ENCODE peak calls at places on chromosomes 13 and 19, in six cellular contexts. One of them, this sample, is unnamed.
A peak's percentile ranks its signal among the peaks of the same experiment; 100 is the strongest.

GRCh38 chr13:75418997-75419396 is 63.0 kb downstream of the TBC1D4 start:
- DNase-seq in MM.1S: no peak
- DNase-seq in cardiac muscle cell: peak; percentile 71
- DNase-seq in endothelial cell of umbilical vein: no peak
- DNase-seq in uterus: no peak
- DNase-seq in ascending aorta: no peak
- DNase-seq in this sample: no peak

GRCh38 chr13:24618219-24618955 is 61.8 kb upstream of the ATP12A start:
- DNase-seq in MM.1S: no peak
- DNase-seq in ascending aorta: peak; percentile 19
- DNase-seq in cardiac muscle cell: no peak
- DNase-seq in endothelial cell of umbilical vein: no peak
- DNase-seq in uterus: no peak
- DNase-seq in this sample: no peak

GRCh38 chr19:4375164-4375619 is 25.2 kb downstream of the SH3GL1 start:
- DNase-seq in uterus: no peak
- DNase-seq in cardiac muscle cell: no peak
- DNase-seq in ascending aorta: no peak
- DNase-seq in endothelial cell of umbilical vein: no peak
- DNase-seq in MM.1S: no peak
- DNase-seq in this sample: peak; percentile 96

GRCh38 chr19:7860166-7860901 is 13.9 kb downstream of the PRR36 start:
- DNase-seq in endothelial cell of umbilical vein: no peak
- DNase-seq in ascending aorta: no peak
- DNase-seq in MM.1S: no peak
- DNase-seq in uterus: no peak
- DNase-seq in cardiac muscle cell: no peak
- DNase-seq in this sample: no peak

GRCh38 chr19:28710278-28710677 is 502.7 kb downstream of the UQCRFS1 start:
- DNase-seq in ascending aorta: no peak
- DNase-seq in cardiac muscle cell: peak; percentile 82
- DNase-seq in uterus: no peak
- DNase-seq in endothelial cell of umbilical vein: peak; percentile 54
- DNase-seq in MM.1S: peak; percentile 79
- DNase-seq in this sample: no peak

GRCh38 chr13:59906413-59907027 is 257.2 kb downstream of the DIAPH3 start:
- DNase-seq in endothelial cell of umbilical vein: peak; percentile 47
- DNase-seq in ascending aorta: no peak
- DNase-seq in MM.1S: peak; percentile 19
- DNase-seq in cardiac muscle cell: peak; percentile 68
- DNase-seq in uterus: no peak
- DNase-seq in this sample: no peak

GRCh38 chr19:38666662-38667448 is 19.4 kb downstream of the ACTN4 start:
- DNase-seq in endothelial cell of umbilical vein: peak; percentile 90
- DNase-seq in cardiac muscle cell: peak; percentile 75
- DNase-seq in ascending aorta: no peak
- DNase-seq in MM.1S: no peak
- DNase-seq in uterus: no peak
- DNase-seq in this sample: no peak

GRCh38 chr19:43618921-43619261 is 538 bp downstream of the ZNF428 start:
- DNase-seq in endothelial cell of umbilical vein: peak; percentile 74
- DNase-seq in ascending aorta: no peak
- DNase-seq in MM.1S: peak; percentile 61
- DNase-seq in uterus: no peak
- DNase-seq in cardiac muscle cell: peak; percentile 47
- DNase-seq in this sample: no peak

GRCh38 chr13:51222510-51223283 is 499 bp downstream of the FAM124A start:
- DNase-seq in MM.1S: no peak
- DNase-seq in ascending aorta: no peak
- DNase-seq in endothelial cell of umbilical vein: peak; percentile 36
- DNase-seq in uterus: no peak
- DNase-seq in cardiac muscle cell: no peak
- DNase-seq in this sample: peak; percentile 29

GRCh38 chr19:49020931-49021895 is 2.9 kb downstream of the CGB3 start:
- DNase-seq in endothelial cell of umbilical vein: no peak
- DNase-seq in MM.1S: no peak
- DNase-seq in ascending aorta: no peak
- DNase-seq in uterus: no peak
- DNase-seq in cardiac muscle cell: no peak
- DNase-seq in this sample: no peak

GRCh38 chr13:43303040-43303729 is 279.8 kb downstream of the DNAJC15 start:
- DNase-seq in ascending aorta: no peak
- DNase-seq in MM.1S: peak; percentile 54
- DNase-seq in endothelial cell of umbilical vein: peak; percentile 73
- DNase-seq in uterus: peak; percentile 24
- DNase-seq in cardiac muscle cell: peak; percentile 83
- DNase-seq in this sample: peak; percentile 72

GRCh38 chr13:73092831-73093230 is 34.0 kb downstream of the KLF5 start:
- DNase-seq in endothelial cell of umbilical vein: no peak
- DNase-seq in ascending aorta: no peak
- DNase-seq in MM.1S: peak; percentile 83
- DNase-seq in uterus: no peak
- DNase-seq in cardiac muscle cell: no peak
- DNase-seq in this sample: no peak

GRCh38 chr19:47124937-47125668 is 5.5 kb upstream of the SAE1 start:
- DNase-seq in uterus: no peak
- DNase-seq in MM.1S: peak; percentile 55
- DNase-seq in cardiac muscle cell: peak; percentile 82
- DNase-seq in ascending aorta: no peak
- DNase-seq in endothelial cell of umbilical vein: peak; percentile 74
- DNase-seq in this sample: peak; percentile 66

GRCh38 chr19:31943778-31944177 is 401.6 kb upstream of the ZNF507 start:
- DNase-seq in uterus: no peak
- DNase-seq in cardiac muscle cell: no peak
- DNase-seq in ascending aorta: no peak
- DNase-seq in endothelial cell of umbilical vein: no peak
- DNase-seq in MM.1S: no peak
- DNase-seq in this sample: no peak

GRCh38 chr19:58544591-58545285 is 874 bp downstream of the TRIM28 start:
- DNase-seq in MM.1S: peak; percentile 64
- DNase-seq in uterus: peak; percentile 36
- DNase-seq in cardiac muscle cell: peak; percentile 66
- DNase-seq in endothelial cell of umbilical vein: peak; percentile 37
- DNase-seq in ascending aorta: no peak
- DNase-seq in this sample: no peak

GRCh38 chr13:81017525-81018152 is 676.7 kb upstream of the SPRY2 start:
- DNase-seq in MM.1S: peak; percentile 68
- DNase-seq in cardiac muscle cell: peak; percentile 70
- DNase-seq in uterus: no peak
- DNase-seq in ascending aorta: no peak
- DNase-seq in endothelial cell of umbilical vein: peak; percentile 57
- DNase-seq in this sample: no peak

GRCh38 chr13:44058586-44059238 is 179.0 kb downstream of the LACC1 start:
- DNase-seq in cardiac muscle cell: no peak
- DNase-seq in endothelial cell of umbilical vein: peak; percentile 80
- DNase-seq in uterus: no peak
- DNase-seq in MM.1S: no peak
- DNase-seq in ascending aorta: no peak
- DNase-seq in this sample: no peak

GRCh38 chr19:20077791-20078463 is at the start of gene ZNF90:
- DNase-seq in uterus: peak; percentile 98
- DNase-seq in endothelial cell of umbilical vein: peak; percentile 67
- DNase-seq in MM.1S: peak; percentile 22
- DNase-seq in ascending aorta: peak; percentile 92
- DNase-seq in cardiac muscle cell: peak; percentile 99
- DNase-seq in this sample: peak; percentile 91

GRCh38 chr13:33678906-33679657 is 138.9 kb upstream of the RFC3 start:
- DNase-seq in uterus: peak; percentile 39
- DNase-seq in ascending aorta: peak; percentile 16
- DNase-seq in cardiac muscle cell: peak; percentile 94
- DNase-seq in MM.1S: peak; percentile 88
- DNase-seq in endothelial cell of umbilical vein: peak; percentile 95
- DNase-seq in this sample: peak; percentile 86

GRCh38 chr13:44302233-44302632 is 71.4 kb upstream of the SERP2 start:
- DNase-seq in uterus: no peak
- DNase-seq in endothelial cell of umbilical vein: no peak
- DNase-seq in cardiac muscle cell: peak; percentile 48
- DNase-seq in ascending aorta: no peak
- DNase-seq in MM.1S: no peak
- DNase-seq in this sample: no peak

GRCh38 chr19:54448774-54449700 is at the start of gene LENG8:
- DNase-seq in endothelial cell of umbilical vein: peak; percentile 99
- DNase-seq in uterus: peak; percentile 97
- DNase-seq in ascending aorta: peak; percentile 92
- DNase-seq in cardiac muscle cell: peak; percentile 99
- DNase-seq in MM.1S: peak; percentile 98
- DNase-seq in this sample: peak; percentile 97
- TF ChIP-seq CTCF in endothelial cell of umbilical vein: no peak
- TF ChIP-seq CTCF in uterus: no peak
- TF ChIP-seq CTCF in ascending aorta: no peak
- TF ChIP-seq CTCF in cardiac muscle cell: no peak
- TF ChIP-seq CTCF in MM.1S: no peak
- TF ChIP-seq CTCF in this sample: no peak

GRCh38 chr19:13165091-13165997 is 15.1 kb downstream of the IER2 start:
- DNase-seq in ascending aorta: no peak
- DNase-seq in endothelial cell of umbilical vein: peak; percentile 55
- DNase-seq in MM.1S: no peak
- DNase-seq in uterus: no peak
- DNase-seq in cardiac muscle cell: peak; percentile 47
- DNase-seq in this sample: peak; percentile 25

GRCh38 chr19:13160557-13160956 is 10.3 kb downstream of the IER2 start:
- DNase-seq in endothelial cell of umbilical vein: no peak
- DNase-seq in cardiac muscle cell: peak; percentile 33
- DNase-seq in MM.1S: no peak
- DNase-seq in ascending aorta: no peak
- DNase-seq in uterus: no peak
- DNase-seq in this sample: no peak

GRCh38 chr19:13162749-13163608 is 12.8 kb downstream of the IER2 start:
- DNase-seq in endothelial cell of umbilical vein: peak; percentile 97
- DNase-seq in cardiac muscle cell: peak; percentile 99
- DNase-seq in ascending aorta: peak; percentile 91
- DNase-seq in uterus: peak; percentile 98
- DNase-seq in MM.1S: peak; percentile 56
- DNase-seq in this sample: peak; percentile 99

GRCh38 chr19:13164370-13165090 is 14.3 kb downstream of the IER2 start:
- DNase-seq in cardiac muscle cell: peak; percentile 96
- DNase-seq in ascending aorta: no peak
- DNase-seq in uterus: peak; percentile 64
- DNase-seq in MM.1S: no peak
- DNase-seq in endothelial cell of umbilical vein: peak; percentile 89
- DNase-seq in this sample: peak; percentile 92

DNA sequence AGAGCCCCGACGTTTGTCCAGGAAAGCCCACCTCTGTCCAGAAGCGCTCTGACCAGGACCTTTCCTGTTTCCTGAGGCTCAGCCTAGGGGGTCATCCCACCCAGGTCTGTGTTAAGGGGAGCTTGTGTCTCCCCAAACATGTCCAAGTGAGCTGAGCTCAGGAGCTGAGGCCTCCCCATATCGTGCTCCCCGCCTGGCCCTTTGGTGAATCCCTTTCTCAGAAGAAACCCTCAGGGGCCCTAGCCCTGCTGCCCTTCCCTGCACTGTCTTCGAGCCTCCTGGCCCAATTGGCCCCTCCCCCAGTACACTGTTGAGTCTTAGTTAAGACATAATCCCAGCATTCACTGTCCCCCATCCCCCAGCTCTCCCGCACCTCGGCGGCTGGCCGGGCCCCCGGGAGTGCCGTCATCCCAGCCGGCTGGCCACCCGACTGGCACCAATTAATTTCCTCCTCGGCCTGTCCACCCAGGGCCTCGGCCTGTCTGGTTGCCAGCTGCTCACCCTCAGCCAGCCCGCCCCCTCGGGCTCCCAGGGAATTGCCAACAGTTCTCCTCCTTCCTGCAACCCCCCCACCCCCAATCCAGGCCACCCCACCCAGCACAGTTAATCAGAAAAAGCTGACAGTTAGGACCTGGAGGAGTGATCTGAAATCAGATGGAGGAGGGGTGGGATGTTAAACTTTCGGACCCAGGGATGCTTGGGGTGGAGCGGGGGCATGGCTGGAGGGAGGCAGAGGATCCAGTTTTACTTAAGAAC is 13.6 kb downstream of the IER2 start:
- DNase-seq in MM.1S: no peak
- DNase-seq in uterus: peak; percentile 88
- DNase-seq in cardiac muscle cell: peak; percentile 95
- DNase-seq in ascending aorta: peak; percentile 55
- DNase-seq in endothelial cell of umbilical vein: peak; percentile 67
- DNase-seq in this sample: peak; percentile 80
- H3K4me1 ChIP-seq in MM.1S: peaks cover 24% of the 10 kb centered on the region
- H3K4me1 ChIP-seq in uterus: peaks cover 5% of the 10 kb centered on the region
- H3K4me1 ChIP-seq in cardiac muscle cell: peaks cover 21% of the 10 kb centered on the region
- H3K4me1 ChIP-seq in ascending aorta: peaks cover 11% of the 10 kb centered on the region
- H3K4me1 ChIP-seq in endothelial cell of umbilical vein: peaks cover 46% of the 10 kb centered on the region
- H3K4me1 ChIP-seq in this sample: peaks cover 44% of the 10 kb centered on the region

GRCh38 chr19:1490311-1491113 is at the start of gene PCSK4:
- DNase-seq in uterus: peak; percentile 100
- DNase-seq in ascending aorta: peak; percentile 95
- DNase-seq in endothelial cell of umbilical vein: peak; percentile 99
- DNase-seq in MM.1S: peak; percentile 98
- DNase-seq in cardiac muscle cell: peak; percentile 99
- DNase-seq in this sample: peak; percentile 99

GRCh38 chr19:1491114-1491848 is at the start of gene REEP6:
- DNase-seq in cardiac muscle cell: no peak
- DNase-seq in ascending aorta: no peak
- DNase-seq in endothelial cell of umbilical vein: no peak
- DNase-seq in MM.1S: no peak
- DNase-seq in uterus: no peak
- DNase-seq in this sample: no peak

GRCh38 chr19:1494115-1494815 is 3.3 kb downstream of the REEP6 start:
- DNase-seq in ascending aorta: no peak
- DNase-seq in uterus: no peak
- DNase-seq in cardiac muscle cell: no peak
- DNase-seq in endothelial cell of umbilical vein: no peak
- DNase-seq in MM.1S: no peak
- DNase-seq in this sample: no peak

GRCh38 chr19:1491849-1492170 is 829 bp downstream of the REEP6 start:
- DNase-seq in MM.1S: no peak
- DNase-seq in cardiac muscle cell: no peak
- DNase-seq in endothelial cell of umbilical vein: no peak
- DNase-seq in uterus: no peak
- DNase-seq in ascending aorta: no peak
- DNase-seq in this sample: no peak

GRCh38 chr19:1492474-1493006 is 1.6 kb downstream of the REEP6 start:
- DNase-seq in ascending aorta: no peak
- DNase-seq in uterus: no peak
- DNase-seq in endothelial cell of umbilical vein: no peak
- DNase-seq in MM.1S: no peak
- DNase-seq in cardiac muscle cell: no peak
- DNase-seq in this sample: no peak
- TF ChIP-seq CTCF in ascending aorta: no peak
- TF ChIP-seq CTCF in uterus: no peak
- TF ChIP-seq CTCF in endothelial cell of umbilical vein: no peak
- TF ChIP-seq CTCF in MM.1S: no peak
- TF ChIP-seq CTCF in cardiac muscle cell: no peak
- TF ChIP-seq CTCF in this sample: no peak

DNA sequence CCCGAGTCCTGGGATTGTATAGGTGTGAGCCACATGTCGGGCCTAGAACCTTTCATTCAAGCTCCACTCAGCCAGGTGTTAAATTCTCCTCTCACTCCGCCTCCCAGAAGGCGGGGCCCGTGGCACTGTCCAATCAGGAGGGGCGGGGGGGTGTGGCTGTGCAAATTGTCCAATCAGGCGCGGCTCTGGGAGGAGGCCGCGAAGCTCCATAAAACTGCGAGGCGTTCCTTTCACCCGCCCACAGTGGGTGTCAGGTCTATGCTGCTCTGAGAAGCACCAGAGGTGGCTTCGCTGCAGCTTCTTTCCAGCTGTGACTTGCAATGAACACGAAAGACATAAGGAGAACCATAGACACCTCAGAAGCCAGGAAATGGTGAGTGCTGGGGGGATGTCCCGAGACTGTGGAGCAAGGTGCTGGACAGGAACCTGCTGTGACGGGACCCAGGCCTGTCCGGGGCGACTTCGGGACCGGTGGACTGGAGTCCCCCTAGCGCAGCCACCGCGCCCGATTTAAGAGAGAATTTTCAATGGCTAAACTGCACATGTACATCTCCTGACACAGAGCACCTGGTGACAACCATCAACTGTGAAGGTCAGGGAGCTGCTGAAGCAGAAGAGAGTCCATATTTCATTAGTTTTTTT is 3.0 kb upstream of the ZNF136 start:
- DNase-seq in cardiac muscle cell: no peak
- DNase-seq in uterus: no peak
- DNase-seq in ascending aorta: no peak
- DNase-seq in MM.1S: no peak
- DNase-seq in endothelial cell of umbilical vein: no peak
- DNase-seq in this sample: no peak
- H3K4me1 ChIP-seq in cardiac muscle cell: peaks cover 4% of the 10 kb centered on the region
- H3K4me1 ChIP-seq in uterus: peaks cover 2% of the 10 kb centered on the region
- H3K4me1 ChIP-seq in ascending aorta: no peaks in the 10 kb centered on the region
- H3K4me1 ChIP-seq in MM.1S: no peaks in the 10 kb centered on the region
- H3K4me1 ChIP-seq in endothelial cell of umbilical vein: peaks cover 19% of the 10 kb centered on the region
- H3K4me1 ChIP-seq in this sample: no peaks in the 10 kb centered on the region